ENCODE peak calls at places on chromosomes 2 and 18, in four cellular contexts. M is tibial nerve, N is breast epithelium, T is stomach. L is an unnamed sample. For H3K4me1, the result is how much of the 10 kb centered on the place peaks cover.

GRCh38 chr18:63480892-63481291 is 4.1 kb downstream of the SERPINB5 start:
- DNase-seq in T (no peak), M (no peak), N (no peak), L (no peak)

GRCh38 chr18:54737986-54738385 is 90.3 kb upstream of the RAB27B start:
- DNase-seq in N (no peak), T (no peak), M (no peak), L (no peak)

GRCh38 chr2:232876071-232876977 is 6.3 kb downstream of the SNORC start:
- DNase-seq in M (peak), N (peak), T (peak), L (no peak)

GRCh38 chr2:203804070-203804469 is 63.5 kb upstream of the CTLA4 start:
- DNase-seq in N (no peak), T (no peak), M (no peak), L (no peak)

GRCh38 chr2:127066942-127067341 is 40.0 kb downstream of the BIN1 start:
- DNase-seq in N (no peak), M (peak), T (peak), L (peak)

GRCh38 chr18:8808001-8808400 is 102.6 kb downstream of the MTCL1 start:
- DNase-seq in M (no peak), N (no peak), T (no peak), L (no peak)

GRCh38 chr2:54052825-54053718 is 62.3 kb upstream of the ACYP2 start:
- DNase-seq in N (no peak), M (no peak), T (no peak), L (no peak)

GRCh38 chr2:231197741-231198290 is 615 bp upstream of the ARMC9 start:
- DNase-seq in M (no peak), N (no peak), T (no peak), L (no peak)

GRCh38 chr2:100980046-100980445 is 22.0 kb upstream of the RPL31 start:
- DNase-seq in T (no peak), M (no peak), N (no peak), L (no peak)

GRCh38 chr18:12921178-12921577 is 26.6 kb upstream of the SEH1L start:
- DNase-seq in M (no peak), T (no peak), N (no peak), L (no peak)

GRCh38 chr2:191582355-191582754 is 95.6 kb upstream of the NABP1 start:
- DNase-seq in N (no peak), T (no peak), M (no peak), L (no peak)

GRCh38 chr2:42167458-42167857 is 1.7 kb upstream of the EML4 start:
- DNase-seq in T (no peak), M (no peak), N (no peak), L (no peak)

GRCh38 chr18:63249781-63250180 is 69.8 kb downstream of the BCL2 start:
- DNase-seq in T (no peak), M (no peak), N (no peak), L (no peak)

GRCh38 chr18:5900249-5900648 is 4.9 kb upstream of the TMEM200C start:
- DNase-seq in N (no peak), T (no peak), M (no peak), L (no peak)

GRCh38 chr2:188305271-188305670 is 13.6 kb downstream of the GULP1 start:
- DNase-seq in N (no peak), M (no peak), T (no peak), L (no peak)

GRCh38 chr18:80022613-80023012 is 11.6 kb upstream of the RBFA start:
- DNase-seq in M (no peak), N (no peak), T (no peak), L (no peak)

GRCh38 chr2:29269095-29270090 is 154.2 kb downstream of the CLIP4 start:
- DNase-seq in M (no peak), T (no peak), N (no peak), L (no peak)

GRCh38 chr2:212959469-212960117 is 191.8 kb downstream of the IKZF2 start:
- DNase-seq in N (no peak), T (no peak), M (no peak), L (no peak)

GRCh38 chr2:214051585-214051984 is 359.3 kb upstream of the VWC2L start:
- DNase-seq in M (no peak), N (no peak), T (no peak), L (no peak)

GRCh38 chr2:218517434-218518206 is 50.5 kb downstream of the USP37 start:
- DNase-seq in M (no peak), N (no peak), T (no peak), L (no peak)

GRCh38 chr2:230794472-230794871 is 70.3 kb upstream of the ITM2C start:
- DNase-seq in M (no peak), N (no peak), T (no peak), L (no peak)

GRCh38 chr2:118046628-118047210 is 32.8 kb upstream of the CCDC93 start:
- DNase-seq in T (no peak), N (no peak), M (no peak), L (no peak)

GRCh38 chr2:71802556-71802955 is 345.1 kb downstream of the CYP26B1 start:
- DNase-seq in N (no peak), M (no peak), T (no peak), L (no peak)

GRCh38 chr2:179235463-179236108 is 29.0 kb downstream of the SESTD1 start:
- DNase-seq in T (no peak), N (no peak), M (no peak), L (no peak)

GRCh38 chr2:168326578-168326977 is 79.2 kb upstream of the STK39 start:
- DNase-seq in M (no peak), N (no peak), T (no peak), L (no peak)

GRCh38 chr2:77469086-77469485 is 53.1 kb downstream of the LRRTM4 start:
- DNase-seq in M (no peak), N (no peak), T (no peak), L (no peak)

GRCh38 chr2:61951876-61952275 is 46.4 kb downstream of the COMMD1 start:
- DNase-seq in T (no peak), N (no peak), M (no peak), L (no peak)

GRCh38 chr2:241595600-241596140 is 37.1 kb downstream of the BOK start:
- DNase-seq in T (no peak), N (no peak), M (no peak), L (no peak)

GRCh38 chr2:190718652-190719526 is 70.0 kb downstream of the NAB1 start:
- DNase-seq in M (no peak), T (peak), N (peak), L (no peak)

GRCh38 chr2:174591740-174592139 is 5.9 kb downstream of the WIPF1 start:
- DNase-seq in N (no peak), M (no peak), T (no peak), L (no peak)

GRCh38 chr2:234164499-234165409 is 114.3 kb downstream of the SPP2 start:
- DNase-seq in M (no peak), T (no peak), N (no peak), L (no peak)

GRCh38 chr2:128777091-128778045 is 458.7 kb upstream of the HS6ST1 start:
- DNase-seq in T (peak), N (peak), M (no peak), L (no peak)

DNA sequence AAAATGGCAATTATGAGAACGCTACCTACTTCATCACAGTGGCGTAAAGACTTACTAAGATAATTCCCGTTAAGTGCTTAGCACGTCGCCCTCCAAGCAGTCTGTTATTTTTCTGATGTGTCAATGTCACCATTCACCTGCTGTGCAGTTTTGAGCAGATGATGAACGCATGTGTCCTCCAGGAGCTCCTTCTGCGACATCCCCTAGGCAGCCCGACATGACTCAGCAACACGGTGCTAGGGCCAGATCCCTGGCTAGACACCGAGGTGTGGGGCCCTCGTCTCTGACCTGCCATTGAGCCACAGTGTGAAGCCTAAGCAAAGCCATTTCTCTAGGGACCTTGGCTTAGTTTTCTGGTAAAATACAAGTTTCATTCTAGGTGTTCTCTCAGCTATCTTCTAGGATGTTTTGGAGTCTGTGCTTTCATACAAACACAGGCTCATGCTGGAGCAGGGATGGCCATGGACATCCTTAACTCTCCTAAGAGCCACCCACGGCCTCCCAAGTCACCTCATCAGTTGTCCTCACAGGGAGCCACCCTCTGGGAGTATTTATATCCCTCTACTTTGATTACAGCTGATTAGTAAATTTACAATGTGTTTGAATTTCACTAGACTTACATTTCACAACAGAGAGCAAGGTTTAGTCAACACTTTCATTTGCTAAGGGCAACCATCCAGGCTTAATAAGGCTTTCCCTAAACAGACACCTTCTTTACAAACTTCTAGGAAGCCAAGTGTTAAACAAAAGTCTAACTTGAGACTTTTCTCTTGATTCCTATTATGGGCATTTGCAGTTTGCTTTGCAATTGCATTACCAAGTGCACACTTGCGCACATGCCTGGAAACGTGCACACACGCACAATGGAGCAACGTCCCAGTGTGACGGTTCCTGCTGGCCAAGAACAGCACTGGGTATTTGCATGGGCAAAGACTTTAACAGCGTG is 376.8 kb upstream of the ID2 start:
- DNase-seq in M (no peak), T (no peak), N (no peak), L (no peak)
- H3K4me1 ChIP-seq in M (under half), T (half or more), N (under half), L (under half)

GRCh38 chr2:110819711-110820110 is 87.3 kb downstream of the ACOXL start:
- DNase-seq in T (no peak), M (no peak), N (no peak), L (no peak)

GRCh38 chr2:110820128-110820527 is 87.8 kb downstream of the ACOXL start:
- DNase-seq in M (no peak), T (no peak), N (no peak), L (no peak)

GRCh38 chr2:110816404-110817365 is 84.3 kb downstream of the ACOXL start:
- DNase-seq in M (no peak), T (no peak), N (no peak), L (no peak)

GRCh38 chr2:110815938-110816337 is 83.6 kb downstream of the ACOXL start:
- DNase-seq in N (no peak), M (no peak), T (no peak), L (no peak)

GRCh38 chr2:110818767-110819481 is 86.6 kb downstream of the ACOXL start:
- DNase-seq in N (no peak), T (no peak), M (no peak), L (no peak)
- TF ChIP-seq CTCF in N (no peak), T (no peak), M (no peak), L (no peak)

GRCh38 chr2:215436705-215437570 is 1.1 kb upstream of the FN1 start:
- DNase-seq in N (no peak), M (peak), T (peak), L (no peak)

GRCh38 chr2:215434447-215435260 is 1.2 kb downstream of the FN1 start:
- DNase-seq in M (no peak), T (no peak), N (no peak), L (no peak)

GRCh38 chr2:215437614-215438013 is 1.7 kb upstream of the FN1 start:
- DNase-seq in T (no peak), M (no peak), N (no peak), L (no peak)

GRCh38 chr2:215435261-215435808 is 533 bp downstream of the FN1 start:
- DNase-seq in T (peak), M (no peak), N (no peak), L (peak)

GRCh38 chr2:215435809-215436704 is at the start of gene FN1:
- DNase-seq in T (peak), M (peak), N (peak), L (peak)
- TF ChIP-seq POLR2A in T (no peak), M (peak), N (no peak), L (peak)

GRCh38 chr18:59721214-59721613 is 24.0 kb upstream of the CCBE1 start:
- DNase-seq in N (no peak), T (no peak), M (no peak), L (no peak)

GRCh38 chr18:59718108-59719057 is 21.2 kb upstream of the CCBE1 start:
- DNase-seq in M (no peak), T (no peak), N (no peak), L (no peak)

GRCh38 chr18:59715966-59716369 is 18.7 kb upstream of the CCBE1 start:
- DNase-seq in M (no peak), T (no peak), N (no peak), L (no peak)

GRCh38 chr18:59717291-59717690 is 20.1 kb upstream of the CCBE1 start:
- DNase-seq in M (no peak), T (no peak), N (no peak), L (no peak)

DNA sequence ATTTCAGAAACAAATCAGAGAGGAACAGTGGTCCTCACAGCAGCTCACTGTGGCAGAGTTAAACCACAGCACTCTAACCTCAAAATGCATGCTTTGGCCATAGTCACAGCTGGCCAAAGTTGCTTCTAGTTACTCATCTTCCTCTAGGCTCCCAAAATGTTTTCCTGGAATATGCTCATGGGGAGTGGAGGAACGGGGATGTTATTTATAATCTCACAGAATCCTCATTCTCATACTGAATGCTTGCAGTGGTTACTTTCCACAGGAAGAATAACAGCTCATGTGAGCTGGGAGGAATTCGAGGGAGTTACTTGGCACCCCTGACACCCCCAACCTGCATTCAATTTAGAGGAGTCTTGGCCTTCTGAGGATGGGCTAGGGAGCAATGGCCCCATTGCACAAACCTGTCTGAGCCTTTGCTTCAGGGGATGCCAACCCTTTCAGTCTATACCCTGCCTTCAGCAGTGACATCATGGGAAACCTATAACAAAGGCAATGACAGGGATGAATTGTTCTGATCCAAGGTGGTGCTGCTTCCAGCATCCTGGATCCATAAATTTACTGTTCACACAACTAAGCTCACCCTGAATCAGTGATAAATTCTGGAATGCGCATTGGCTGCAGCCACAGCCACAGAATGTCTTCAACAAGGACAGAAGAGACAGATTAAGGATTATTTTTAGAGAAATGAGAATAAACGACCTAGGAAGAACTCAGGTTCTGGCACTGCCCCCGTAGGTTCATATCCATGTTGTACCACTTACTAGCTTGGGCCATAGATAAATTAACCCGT is 22.5 kb upstream of the CCBE1 start:
- DNase-seq in T (no peak), N (no peak), M (no peak), L (no peak)
- H3K4me1 ChIP-seq in T (under half), N (under half), M (under half), L (under half)

GRCh38 chr2:107078584-107078983 is 192.6 kb upstream of the ST6GAL2 start:
- DNase-seq in M (no peak), T (no peak), N (no peak), L (no peak)
- TF ChIP-seq CTCF in M (no peak), T (no peak), N (no peak), L (no peak)